ENCODE peak calls at places on chromosomes 1 and 21, in ten cellular contexts. D is cardiac muscle cell; E is MM.1S; G is CD8-positive, alpha-beta T cell; R is testis; Q is tibial nerve; T is Calu3; A is left ventricle myocardium inferior; C is fibroblast of pulmonary artery; F is dorsolateral prefrontal cortex. O is an unnamed sample.

GRCh38 chr1:42319128-42319851 is 15.7 kb downstream of the FOXJ3 start:
- DNase-seq in G (peak), A (no peak), E (no peak), D (no peak), Q (no peak), C (peak), T (no peak), F (no peak), R (no peak), O (no peak)

GRCh38 chr1:27428316-27429028 is 36.0 kb downstream of the GPR3 start:
- DNase-seq in E (no peak), Q (no peak), R (no peak), C (peak), A (peak), D (peak), T (no peak), F (no peak), G (no peak), O (no peak)

GRCh38 chr1:70247122-70247521 is 25.9 kb downstream of the SRSF11 start:
- DNase-seq in A (no peak), F (no peak), R (no peak), G (no peak), T (no peak), E (no peak), Q (no peak), C (no peak), D (no peak), O (no peak)

GRCh38 chr1:162690672-162691434 is 58.6 kb downstream of the DDR2 start:
- DNase-seq in G (no peak), E (no peak), T (no peak), A (peak), F (no peak), D (peak), C (peak), Q (peak), R (no peak), O (no peak)

GRCh38 chr21:37357691-37358090 is 8.9 kb upstream of the DYRK1A start:
- DNase-seq in G (no peak), C (no peak), Q (no peak), E (no peak), D (no peak), T (no peak), R (no peak), A (no peak), F (no peak), O (no peak)

GRCh38 chr1:95509989-95510388 is 276.0 kb downstream of the RWDD3 start:
- DNase-seq in R (no peak), G (no peak), F (peak), T (no peak), Q (no peak), E (no peak), D (no peak), C (no peak), A (no peak), O (no peak)

GRCh38 chr1:22379566-22379965 is 72.1 kb upstream of the ZBTB40 start:
- DNase-seq in C (no peak), F (no peak), G (no peak), E (no peak), T (no peak), R (no peak), A (no peak), D (no peak), Q (no peak), O (no peak)

GRCh38 chr1:13652238-13652637 is 47.8 kb upstream of the PRDM2 start:
- DNase-seq in E (no peak), Q (no peak), C (peak), R (no peak), A (no peak), D (no peak), T (no peak), F (no peak), G (no peak), O (no peak)

GRCh38 chr1:8201331-8201861 is 116.5 kb upstream of the SLC45A1 start:
- DNase-seq in A (no peak), C (peak), E (no peak), T (peak), Q (no peak), D (no peak), F (no peak), R (no peak), G (no peak), O (no peak)

GRCh38 chr21:31425158-31425557 is 81.1 kb upstream of the TIAM1 start:
- DNase-seq in A (no peak), T (no peak), R (no peak), D (no peak), F (no peak), Q (no peak), C (no peak), G (no peak), E (no peak), O (no peak)

GRCh38 chr1:165828103-165828558 is 717 bp downstream of the UCK2 start:
- DNase-seq in Q (no peak), D (peak), A (peak), F (peak), E (peak), C (peak), T (peak), G (peak), R (peak), O (peak)

GRCh38 chr21:26388731-26389231 is 184.3 kb downstream of the CYYR1 start:
- DNase-seq in R (no peak), F (no peak), Q (no peak), G (no peak), D (no peak), T (peak), E (no peak), C (peak), A (no peak), O (no peak)

GRCh38 chr1:7221823-7222462 is 436.7 kb downstream of the CAMTA1 start:
- DNase-seq in D (no peak), G (no peak), F (no peak), A (no peak), T (no peak), R (no peak), E (no peak), Q (no peak), C (no peak), O (no peak)

GRCh38 chr1:17550684-17551584 is 11.4 kb downstream of the ARHGEF10L start:
- DNase-seq in T (no peak), R (no peak), F (no peak), A (no peak), E (peak), G (no peak), D (no peak), Q (no peak), C (no peak), O (no peak)

GRCh38 chr1:245096330-245097066 is 58.3 kb upstream of the KIF26B start:
- DNase-seq in Q (no peak), F (no peak), E (no peak), C (no peak), R (no peak), A (no peak), D (no peak), G (no peak), T (no peak), O (no peak)

GRCh38 chr1:55257958-55258357 is 42.8 kb upstream of the USP24 start:
- DNase-seq in D (no peak), E (peak), F (no peak), G (peak), Q (no peak), T (no peak), A (no peak), R (no peak), C (no peak), O (peak)

GRCh38 chr1:201266774-201267173 is 16.5 kb upstream of the PKP1 start:
- DNase-seq in G (no peak), F (no peak), C (peak), A (no peak), D (no peak), R (no peak), Q (no peak), E (no peak), T (peak), O (no peak)

GRCh38 chr21:25313891-25314646 is 293.2 kb downstream of the MRPL39 start:
- DNase-seq in E (no peak), Q (no peak), D (peak), G (no peak), C (peak), A (no peak), T (no peak), F (no peak), R (no peak), O (no peak)

GRCh38 chr1:17281775-17282181 is 26.2 kb upstream of the PADI4 start:
- DNase-seq in T (no peak), D (no peak), G (no peak), E (peak), A (no peak), R (no peak), Q (no peak), C (no peak), F (no peak), O (no peak)

GRCh38 chr1:170657275-170657853 is 6.6 kb upstream of the PRRX1 start:
- DNase-seq in Q (no peak), E (no peak), D (no peak), G (no peak), C (no peak), A (no peak), T (no peak), R (no peak), F (no peak), O (no peak)

GRCh38 chr1:63147783-63148182 is 174.6 kb upstream of the FOXD3 start:
- DNase-seq in C (no peak), R (no peak), T (no peak), D (no peak), Q (no peak), G (no peak), E (no peak), F (no peak), A (no peak), O (no peak)

GRCh38 chr1:50620680-50621329 is 197.6 kb upstream of the DMRTA2 start:
- DNase-seq in D (peak), A (no peak), E (peak), F (no peak), C (peak), R (no peak), Q (no peak), G (no peak), T (peak), O (no peak)

DNA sequence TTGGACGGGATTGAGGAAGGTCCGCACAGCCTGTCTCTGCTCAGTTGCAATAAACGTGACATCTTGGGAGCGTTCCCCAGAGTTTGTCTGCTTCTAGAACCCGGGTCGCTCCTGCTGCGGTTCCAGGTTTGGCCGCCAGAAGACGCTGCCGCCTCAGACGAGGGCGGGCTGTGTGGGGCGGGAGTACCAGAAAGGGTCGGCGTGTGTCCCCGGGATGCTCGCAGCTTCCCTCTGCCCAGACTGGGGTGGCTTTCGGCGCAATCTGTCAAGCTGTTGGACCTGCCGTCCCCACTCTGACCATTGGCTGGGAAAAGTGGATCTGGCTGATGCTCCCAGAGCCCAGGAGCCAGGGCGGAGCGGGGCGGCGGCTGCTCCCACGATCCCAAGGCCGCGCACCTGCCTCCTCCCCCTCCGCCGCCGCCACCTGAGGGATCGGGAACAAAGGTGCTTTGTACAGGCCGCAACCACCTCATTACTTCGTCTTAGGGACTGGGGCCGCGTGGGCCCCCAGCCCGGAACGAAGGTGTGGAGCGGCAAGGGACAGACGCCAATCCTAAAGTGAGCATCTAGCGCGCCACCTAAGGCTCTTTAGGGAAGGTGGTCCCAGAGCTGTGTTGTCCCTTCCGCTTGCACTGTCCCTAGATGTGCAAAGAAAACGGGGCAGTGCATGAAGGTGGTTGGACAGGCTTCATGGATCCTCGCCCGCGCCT is 683 bp upstream of the EFNA4 start:
- DNase-seq in R (peak), E (peak), G (peak), F (peak), C (peak), Q (no peak), T (peak), D (peak), A (peak), O (peak)
- TF ChIP-seq CTCF in R (peak), E (peak), G (peak), F (peak), C (peak), Q (peak), T (peak), D (peak), A (peak), O (peak)

DNA sequence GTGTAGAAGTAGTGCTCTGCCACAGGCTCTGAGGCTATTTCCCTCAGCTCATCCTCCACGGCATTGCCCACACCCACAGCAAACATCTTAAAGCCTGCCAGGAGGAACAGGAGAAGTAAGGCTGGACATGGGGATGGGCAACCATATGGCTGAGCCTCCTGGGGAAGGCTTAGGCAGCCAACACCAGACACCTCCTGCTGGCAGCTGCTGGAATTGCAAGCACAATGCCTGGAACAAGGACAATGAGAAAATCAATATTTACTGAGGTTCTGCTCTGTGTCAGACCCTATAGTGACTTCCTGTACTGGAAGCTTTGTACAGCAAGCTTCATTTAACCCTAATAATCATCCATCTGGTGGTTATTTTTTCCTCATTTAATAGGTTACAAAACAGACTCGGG is 8.2 kb downstream of the MATN1 start:
- DNase-seq in F (no peak), Q (no peak), R (peak), T (peak), D (no peak), G (peak), C (no peak), A (no peak), E (no peak), O (no peak)
- TF ChIP-seq CTCF in F (no peak), Q (no peak), R (peak), T (peak), D (peak), G (peak), C (peak), A (peak), E (peak), O (peak)

DNA sequence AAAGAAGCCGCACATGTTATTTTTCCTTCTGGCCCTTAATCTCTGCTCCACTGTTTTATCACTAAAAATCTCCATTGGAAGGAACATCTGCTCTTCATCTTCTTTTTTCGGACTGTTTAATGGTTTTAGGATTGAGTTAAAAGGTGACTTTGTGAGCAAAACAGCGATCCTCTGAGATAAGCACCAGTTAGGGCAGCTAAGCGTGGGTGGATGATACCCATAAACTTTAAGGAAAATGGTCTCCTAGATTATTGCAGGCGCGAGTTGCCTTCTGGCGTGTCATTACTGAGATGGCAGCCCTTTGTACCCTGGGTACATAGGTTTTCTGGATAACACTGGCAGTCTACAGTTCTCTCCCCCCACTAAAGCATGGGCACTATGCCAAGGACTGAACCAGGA is 44.0 kb upstream of the HMGB4 start:
- DNase-seq in E (no peak), C (no peak), A (no peak), F (no peak), Q (no peak), T (no peak), G (no peak), R (no peak), D (no peak), O (no peak)
- TF ChIP-seq CTCF in E (no peak), C (no peak), A (no peak), F (no peak), Q (no peak), T (no peak), G (no peak), R (no peak), D (no peak), O (no peak)

GRCh38 chr1:153392822-153393221 is 1.9 kb upstream of the S100A8 start:
- DNase-seq in R (no peak), Q (no peak), D (no peak), G (no peak), C (no peak), E (no peak), F (no peak), T (no peak), A (no peak), O (no peak)

GRCh38 chr1:153394391-153394790 is 3.5 kb upstream of the S100A8 start:
- DNase-seq in R (no peak), E (no peak), A (no peak), D (no peak), G (no peak), T (no peak), F (no peak), Q (no peak), C (no peak), O (no peak)

GRCh38 chr1:153395136-153395685 is 4.3 kb upstream of the S100A8 start:
- DNase-seq in R (no peak), E (no peak), D (no peak), C (no peak), G (no peak), Q (no peak), A (peak), T (no peak), F (no peak), O (no peak)

GRCh38 chr1:153395776-153396175 is 4.9 kb upstream of the S100A8 start:
- DNase-seq in C (no peak), T (no peak), D (no peak), Q (no peak), F (no peak), G (no peak), A (no peak), E (no peak), R (no peak), O (no peak)

DNA sequence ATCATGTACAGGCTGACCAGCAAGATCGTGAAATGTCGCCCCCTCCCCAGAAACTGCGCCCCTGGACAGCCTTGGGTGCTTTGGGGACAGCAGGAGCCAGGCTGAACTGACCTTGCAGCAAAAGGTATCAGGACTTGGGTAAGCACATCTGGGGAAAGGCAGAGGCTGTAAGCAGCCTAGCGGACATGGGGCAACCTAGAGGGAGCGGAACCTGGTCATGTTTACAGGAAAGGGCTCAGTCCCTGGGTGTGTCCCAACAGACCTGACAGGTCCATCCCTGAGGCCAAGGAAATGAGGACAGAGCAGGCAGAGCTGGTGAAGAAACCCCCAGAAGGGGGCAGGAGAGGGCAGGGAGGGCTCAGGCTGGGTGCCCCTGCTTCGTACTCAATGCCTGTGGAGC is 3.1 kb upstream of the S100A8 start:
- DNase-seq in Q (no peak), G (no peak), A (no peak), F (no peak), T (peak), C (no peak), D (peak), E (no peak), R (no peak), O (no peak)
- TF ChIP-seq CTCF in Q (no peak), G (no peak), A (no peak), F (no peak), T (no peak), C (no peak), D (no peak), E (no peak), R (no peak), O (no peak)